ENCODE peak calls at places on chromosomes 1 and 21, in five cellular contexts. C is fibroblast of villous mesenchyme, F is stomach, D is endodermal cell, H is BE2C. L is an unnamed sample.

GRCh38 chr1:11518791-11519628 is 40.1 kb downstream of the DISP3 start:
- DNase-seq in C (no peak), F (no peak), D (peak), H (no peak), L (peak)

GRCh38 chr1:93652335-93652949 is 29.2 kb downstream of the BCAR3 start:
- DNase-seq in C (no peak), F (no peak), D (no peak), H (no peak), L (no peak)

GRCh38 chr1:116772648-116773045 is 18.4 kb downstream of the CD2 start:
- DNase-seq in C (no peak), F (no peak), D (no peak), H (no peak), L (no peak)

GRCh38 chr1:54001620-54002019 is 16.4 kb downstream of the LDLRAD1 start:
- DNase-seq in C (no peak), F (peak), D (peak), H (no peak), L (no peak)

GRCh38 chr1:18597159-18598042 is 33.2 kb upstream of the PAX7 start:
- DNase-seq in C (peak), F (peak), D (peak), H (peak), L (peak)

GRCh38 chr1:167935252-167936067 is 1.0 kb upstream of the DCAF6 start:
- DNase-seq in C (peak), F (no peak), D (peak), H (peak), L (peak)

GRCh38 chr21:34642211-34643075 is 26.4 kb upstream of the CLIC6 start:
- DNase-seq in C (peak), F (no peak), D (no peak), H (no peak), L (no peak)

GRCh38 chr1:116711061-116711582 is 43.1 kb upstream of the CD2 start:
- DNase-seq in C (no peak), F (no peak), D (peak), H (peak), L (no peak)

GRCh38 chr1:82704966-82705365 is 904.2 kb downstream of the ADGRL2 start:
- DNase-seq in C (no peak), F (no peak), D (no peak), H (no peak), L (no peak)

GRCh38 chr1:94514095-94514727 is 27.3 kb downstream of the F3 start:
- DNase-seq in C (peak), F (no peak), D (peak), H (peak), L (peak)

GRCh38 chr1:183163311-183163710 is 22.8 kb upstream of the LAMC2 start:
- DNase-seq in C (peak), F (no peak), D (no peak), H (no peak), L (no peak)

GRCh38 chr1:107750364-107750959 is 214.5 kb downstream of the VAV3 start:
- DNase-seq in C (peak), F (peak), D (peak), H (peak), L (peak)

GRCh38 chr1:11272544-11272841 is 505 bp upstream of the UBIAD1 start:
- DNase-seq in C (no peak), F (no peak), D (no peak), H (no peak), L (no peak)

GRCh38 chr1:169528214-169529067 is 42.7 kb upstream of the SLC19A2 start:
- DNase-seq in C (no peak), F (no peak), D (no peak), H (no peak), L (no peak)
- H3K4me3 ChIP-seq in C (no peak), F (no peak), D (peak), H (no peak), L (no peak)

GRCh38 chr1:81254560-81254959 is 546.2 kb upstream of the ADGRL2 start:
- DNase-seq in C (no peak), F (no peak), D (peak), H (peak), L (no peak)
- TF ChIP-seq CTCF in C (peak), F (no peak), D (peak), H (peak), L (peak)

GRCh38 chr1:160795951-160796383 is at the start of gene LY9:
- DNase-seq in C (no peak), F (peak), D (no peak), H (no peak), L (no peak)
- H3K4me3 ChIP-seq in C (no peak), F (no peak), D (no peak), H (no peak), L (no peak)

DNA sequence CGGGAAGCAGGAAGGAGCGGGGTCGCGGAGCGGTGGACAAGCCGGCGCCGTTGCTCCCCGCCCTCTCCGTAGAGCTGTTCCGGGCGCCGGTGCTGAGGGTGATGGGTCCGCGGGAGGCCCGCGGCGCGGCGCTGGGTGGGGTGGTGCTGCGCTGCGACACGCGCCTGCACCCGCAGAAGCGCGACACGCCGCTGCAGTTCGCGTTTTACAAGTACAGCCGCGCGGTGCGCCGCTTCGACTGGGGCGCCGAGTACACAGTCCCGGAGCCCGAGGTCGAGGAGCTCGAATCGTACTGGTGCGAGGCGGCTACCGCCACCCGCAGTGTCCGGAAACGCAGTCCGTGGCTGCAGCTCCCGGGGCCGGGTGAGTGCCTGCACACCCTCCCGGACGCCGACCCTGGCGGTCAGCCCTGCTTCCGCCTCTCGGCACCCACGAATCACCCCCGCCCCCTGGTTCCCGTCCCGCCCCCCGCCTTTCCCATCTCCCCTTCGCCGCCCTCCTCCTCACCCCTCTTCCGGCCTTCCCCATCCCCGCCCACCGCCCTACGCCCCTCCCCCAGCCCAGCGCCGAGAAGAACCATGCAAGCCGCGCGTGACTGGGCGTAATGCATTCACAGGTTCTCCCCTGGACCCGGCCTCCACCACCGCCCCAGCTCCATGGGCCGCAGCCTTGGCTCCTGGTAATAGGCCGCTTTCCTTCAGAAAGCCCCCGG is 5.4 kb downstream of the FCRLB start:
- DNase-seq in C (peak), F (peak), D (peak), H (peak), L (peak)
- TF ChIP-seq CTCF in C (no peak), F (no peak), D (no peak), H (no peak), L (peak)

DNA sequence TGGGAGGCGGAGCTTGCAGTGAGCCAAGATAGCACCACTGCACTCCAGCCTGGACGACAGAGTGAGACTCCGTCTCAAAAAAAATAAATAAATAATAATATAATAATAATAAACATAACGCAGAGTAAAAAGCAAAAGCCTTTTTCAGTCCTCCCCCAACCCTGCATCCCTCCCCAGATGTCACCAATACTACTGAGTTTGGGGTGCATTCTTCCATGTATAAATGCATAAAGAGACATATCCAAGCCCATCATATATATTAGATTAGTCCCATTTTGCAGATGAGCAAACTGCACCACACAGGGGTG is 930 bp upstream of the ADAMTSL4 start:
- DNase-seq in C (no peak), F (no peak), D (no peak), H (no peak), L (no peak)
- H3K4me3 ChIP-seq in C (peak), F (peak), D (peak), H (peak), L (peak)

GRCh38 chr1:1311107-1312104 is 3.0 kb downstream of the PUSL1 start:
- DNase-seq in C (no peak), F (no peak), D (no peak), H (no peak), L (no peak)
- TF ChIP-seq CTCF in C (no peak), F (no peak), D (no peak), H (no peak), L (no peak)

GRCh38 chr21:37370152-37371040 is 3.8 kb downstream of the DYRK1A start:
- DNase-seq in C (peak), F (no peak), D (no peak), H (no peak), L (no peak)
- H3K4me3 ChIP-seq in C (peak), F (peak), D (peak), H (no peak), L (no peak)

GRCh38 chr1:115630342-115630741 is 11.4 kb upstream of the VANGL1 start:
- DNase-seq in C (no peak), F (no peak), D (peak), H (no peak), L (peak)

GRCh38 chr1:115620453-115620852 is 21.3 kb upstream of the VANGL1 start:
- DNase-seq in C (no peak), F (no peak), D (no peak), H (no peak), L (no peak)

GRCh38 chr1:115620950-115621349 is 20.8 kb upstream of the VANGL1 start:
- DNase-seq in C (no peak), F (no peak), D (no peak), H (no peak), L (no peak)

GRCh38 chr1:115624859-115625258 is 16.9 kb upstream of the VANGL1 start:
- DNase-seq in C (no peak), F (no peak), D (peak), H (no peak), L (no peak)
- TF ChIP-seq CTCF in C (peak), F (no peak), D (peak), H (no peak), L (no peak)

DNA sequence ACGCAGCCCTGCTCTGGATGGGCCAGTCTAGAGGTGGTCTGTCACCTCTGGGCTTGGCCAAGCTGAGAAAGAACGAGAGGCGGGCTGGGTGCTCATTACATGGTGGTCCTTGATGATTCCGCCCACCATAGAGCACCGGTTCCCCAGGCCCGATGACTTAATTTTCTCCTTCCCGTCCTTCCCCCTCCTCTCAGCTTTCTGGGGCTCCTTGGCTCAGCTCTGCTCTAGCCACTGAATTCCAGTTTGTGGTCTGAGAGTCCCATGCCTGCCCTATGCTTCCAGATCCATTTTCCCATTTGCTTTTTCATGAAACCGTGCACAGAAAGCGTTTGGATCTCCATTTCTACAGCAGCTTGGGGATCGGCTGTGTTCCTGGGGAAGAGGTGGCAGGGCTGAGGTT is 318.5 kb upstream of the C1orf174 start:
- DNase-seq in C (no peak), F (no peak), D (no peak), H (no peak), L (no peak)
- H3K4me3 ChIP-seq in C (no peak), F (no peak), D (no peak), H (no peak), L (no peak)

DNA sequence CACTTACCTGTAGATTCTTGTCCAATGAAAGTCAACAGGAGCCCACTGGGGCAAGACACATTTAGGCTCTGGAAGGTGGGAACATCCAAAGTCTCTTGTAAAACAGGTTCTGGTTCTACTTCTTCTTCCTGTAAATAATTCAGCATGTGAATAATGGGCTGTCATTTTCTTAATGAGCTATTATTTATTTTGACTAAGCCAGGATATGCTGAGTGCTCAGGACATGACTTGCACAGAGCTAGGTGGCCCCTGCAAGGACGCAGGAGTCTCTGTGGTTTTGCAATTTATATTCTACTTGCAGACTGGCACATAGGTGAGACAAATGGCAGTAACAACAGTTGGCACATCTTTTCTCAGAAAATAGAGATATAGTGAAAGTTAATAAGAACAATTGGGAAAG is 98.7 kb downstream of the WDR3 start:
- DNase-seq in C (no peak), F (no peak), D (no peak), H (no peak), L (no peak)
- TF ChIP-seq CTCF in C (no peak), F (no peak), D (no peak), H (no peak), L (no peak)

L was measured in WERI-Rb-1.